ENCODE peak calls at places on chromosomes 11 and 22, in nine cellular contexts. O is ovary; A is NCI-H510A; Y is right lobe of liver; R is T follicular helper cell; B is glutamatergic neuron; P is amygdala; U is COR-L47; V is activated T-helper 1 cell treated with anti-CD3 and anti-CD28 coated beads, Interleukin-12 subunit alpha, Interleukin-12 subunit beta, Interleukin-2, Interleukin-4 antibody, amounts not matched to agents 30 ng/mL and 10 ng/mL and 1 ng/mL, durations not matched to agents 14 hours and 24 hours and 36 hours. S is an unnamed sample.

GRCh38 chr22:24410110-24410856 is 17.1 kb upstream of the ADORA2A start:
- DNase-seq in O (no peak), A (no peak), Y (no peak), R (no peak), B (no peak), P (no peak), U (no peak), V (no peak), S (no peak)

GRCh38 chr22:36360011-36360410 is 27.8 kb downstream of the MYH9 start:
- DNase-seq in O (no peak), A (no peak), Y (no peak), R (no peak), B (no peak), P (no peak), U (no peak), V (no peak), S (no peak)

GRCh38 chr11:1204381-1205101 is 18.3 kb upstream of the MUC5B start:
- DNase-seq in O (no peak), A (no peak), Y (peak), R (no peak), B (peak), P (no peak), U (no peak), V (no peak), S (no peak)

GRCh38 chr11:58024601-58025091 is 965 bp downstream of the OR9Q1 start:
- DNase-seq in O (peak), A (no peak), Y (peak), R (no peak), B (no peak), P (no peak), U (no peak), V (no peak), S (no peak)

GRCh38 chr22:27231266-27231665 is 570.3 kb downstream of the MN1 start:
- DNase-seq in O (no peak), A (no peak), Y (no peak), R (no peak), B (no peak), P (no peak), U (no peak), V (no peak), S (no peak)

GRCh38 chr11:134950692-134951304 is 538.8 kb upstream of the B3GAT1 start:
- DNase-seq in O (no peak), A (no peak), Y (no peak), R (no peak), B (no peak), P (no peak), U (no peak), V (no peak), S (no peak)

GRCh38 chr11:34086554-34087278 is 18.7 kb upstream of the NAT10 start:
- DNase-seq in O (no peak), A (no peak), Y (no peak), R (no peak), B (no peak), P (no peak), U (no peak), V (no peak), S (no peak)

GRCh38 chr11:95898782-95899181 is 25.1 kb downstream of the MTMR2 start:
- DNase-seq in O (no peak), A (no peak), Y (no peak), R (no peak), B (no peak), P (no peak), U (no peak), V (no peak), S (no peak)

GRCh38 chr11:8709002-8709672 is 26.5 kb downstream of the RPL27A start:
- DNase-seq in O (peak), A (no peak), Y (peak), R (no peak), B (no peak), P (no peak), U (no peak), V (no peak), S (no peak)

GRCh38 chr11:57460017-57460755 is at the start of gene RTN4RL2:
- DNase-seq in O (no peak), A (peak), Y (peak), R (no peak), B (peak), P (no peak), U (peak), V (no peak), S (no peak)

GRCh38 chr11:64887757-64888405 is 9.5 kb upstream of the EHD1 start:
- DNase-seq in O (peak), A (no peak), Y (peak), R (peak), B (peak), P (peak), U (peak), V (peak), S (peak)

GRCh38 chr11:28743101-28743550 is 634.9 kb downstream of the METTL15 start:
- DNase-seq in O (no peak), A (no peak), Y (no peak), R (no peak), B (no peak), P (no peak), U (peak), V (no peak), S (no peak)

GRCh38 chr11:88398372-88399140 is 61.0 kb upstream of the CTSC start:
- DNase-seq in O (no peak), A (no peak), Y (no peak), R (no peak), B (no peak), P (no peak), U (no peak), V (no peak), S (no peak)

GRCh38 chr11:29943347-29943746 is 73.5 kb downstream of the KCNA4 start:
- DNase-seq in O (no peak), A (no peak), Y (no peak), R (no peak), B (no peak), P (no peak), U (no peak), V (no peak), S (no peak)

GRCh38 chr11:1161410-1162152 is 3.8 kb downstream of the MUC5AC start:
- DNase-seq in O (no peak), A (no peak), Y (peak), R (no peak), B (no peak), P (no peak), U (no peak), V (no peak), S (no peak)

GRCh38 chr11:104772806-104773241 is 125.4 kb downstream of the CASP12 start:
- DNase-seq in O (no peak), A (no peak), Y (no peak), R (no peak), B (no peak), P (no peak), U (no peak), V (no peak), S (no peak)

GRCh38 chr11:120841074-120841473 is 182.8 kb upstream of the TBCEL start:
- DNase-seq in O (no peak), A (no peak), Y (no peak), R (no peak), B (no peak), P (no peak), U (no peak), V (no peak), S (no peak)

GRCh38 chr11:112697371-112697770 is 263.8 kb upstream of the NCAM1 start:
- DNase-seq in O (no peak), A (no peak), Y (no peak), R (no peak), B (no peak), P (peak), U (no peak), V (no peak), S (no peak)

GRCh38 chr11:33835143-33835878 is 56.6 kb downstream of the LMO2 start:
- DNase-seq in O (no peak), A (no peak), Y (no peak), R (no peak), B (no peak), P (no peak), U (peak), V (no peak), S (no peak)

GRCh38 chr22:16963189-16963945 is 44.7 kb downstream of the GAB4 start:
- DNase-seq in O (no peak), A (no peak), Y (no peak), R (no peak), B (no peak), P (no peak), U (no peak), V (no peak), S (no peak)

GRCh38 chr11:19703211-19703610 is 9.4 kb upstream of the NAV2 start:
- DNase-seq in O (no peak), A (no peak), Y (no peak), R (no peak), B (no peak), P (no peak), U (no peak), V (no peak), S (no peak)

GRCh38 chr11:12284321-12285050 is 92.9 kb upstream of the PARVA start:
- DNase-seq in O (no peak), A (no peak), Y (peak), R (no peak), B (no peak), P (no peak), U (no peak), V (no peak), S (no peak)

GRCh38 chr11:73350908-73351636 is 25.1 kb upstream of the RELT start:
- DNase-seq in O (no peak), A (peak), Y (no peak), R (peak), B (peak), P (no peak), U (peak), V (peak), S (peak)

GRCh38 chr22:38490915-38491314 is 15.2 kb downstream of the DDX17 start:
- DNase-seq in O (peak), A (no peak), Y (peak), R (no peak), B (no peak), P (no peak), U (no peak), V (no peak), S (no peak)

GRCh38 chr22:46742576-46743221 is 4.6 kb upstream of the CERK start:
- DNase-seq in O (no peak), A (no peak), Y (no peak), R (no peak), B (no peak), P (no peak), U (no peak), V (no peak), S (no peak)

GRCh38 chr11:77147668-77148321 is 19.7 kb downstream of the MYO7A start:
- DNase-seq in O (no peak), A (no peak), Y (no peak), R (no peak), B (peak), P (no peak), U (peak), V (no peak), S (no peak)

GRCh38 chr11:103792981-103793468 is 243.4 kb upstream of the DDI1 start:
- DNase-seq in O (no peak), A (no peak), Y (no peak), R (no peak), B (no peak), P (no peak), U (no peak), V (no peak), S (no peak)

GRCh38 chr11:77407613-77408012 is 66.3 kb downstream of the PAK1 start:
- DNase-seq in O (no peak), A (peak), Y (peak), R (no peak), B (no peak), P (no peak), U (peak), V (no peak), S (no peak)

GRCh38 chr11:28106351-28107043 is 1.5 kb downstream of the KIF18A start:
- DNase-seq in O (no peak), A (no peak), Y (no peak), R (no peak), B (no peak), P (no peak), U (no peak), V (no peak), S (no peak)

GRCh38 chr11:17277024-17277584 is 565 bp downstream of the NUCB2 start:
- DNase-seq in O (no peak), A (no peak), Y (no peak), R (no peak), B (no peak), P (no peak), U (no peak), V (peak), S (peak)

GRCh38 chr11:120781486-120782120 is 242.3 kb upstream of the TBCEL start:
- DNase-seq in O (no peak), A (no peak), Y (no peak), R (no peak), B (no peak), P (no peak), U (no peak), V (no peak), S (no peak)

GRCh38 chr22:46947516-46948260 is 185.2 kb downstream of the TBC1D22A start:
- DNase-seq in O (no peak), A (no peak), Y (no peak), R (no peak), B (no peak), P (no peak), U (no peak), V (no peak), S (no peak)

GRCh38 chr11:61489833-61490585 is 18.5 kb upstream of the LRRC10B start:
- DNase-seq in O (no peak), A (peak), Y (peak), R (no peak), B (no peak), P (no peak), U (no peak), V (no peak), S (no peak)

GRCh38 chr22:23204125-23204488 is 23.8 kb downstream of the BCR start:
- DNase-seq in O (no peak), A (no peak), Y (no peak), R (no peak), B (no peak), P (no peak), U (no peak), V (no peak), S (no peak)

GRCh38 chr11:69378303-69379141 is 84.6 kb downstream of the MYEOV start:
- DNase-seq in O (peak), A (no peak), Y (peak), R (no peak), B (no peak), P (no peak), U (no peak), V (no peak), S (no peak)

GRCh38 chr11:114160884-114161283 is 101.4 kb downstream of the ZBTB16 start:
- DNase-seq in O (no peak), A (no peak), Y (no peak), R (no peak), B (no peak), P (no peak), U (no peak), V (no peak), S (no peak)

GRCh38 chr22:37331811-37332536 is 49.7 kb downstream of the CYTH4 start:
- DNase-seq in O (no peak), A (no peak), Y (no peak), R (no peak), B (no peak), P (no peak), U (no peak), V (no peak), S (no peak)

GRCh38 chr11:45215098-45215497 is 68.7 kb downstream of the PRDM11 start:
- DNase-seq in O (no peak), A (no peak), Y (no peak), R (no peak), B (no peak), P (no peak), U (no peak), V (no peak), S (no peak)

GRCh38 chr11:107780775-107781174 is 68.9 kb upstream of the SLN start:
- DNase-seq in O (no peak), A (no peak), Y (no peak), R (no peak), B (no peak), P (no peak), U (no peak), V (no peak), S (no peak)